ENCODE peak calls at places on chromosomes 6 and 20, in six cellular contexts. N is GM23338, V is hepatocyte, F is pancreas, L is psoas muscle, B is cardiac muscle cell. G is an unnamed sample.

GRCh38 chr20:63696628-63697356 is at the start of gene TNFRSF6B:
- DNase-seq in N (no peak), V (no peak), F (no peak), L (no peak), B (peak; percentile 39), G (no peak)

GRCh38 chr20:7818477-7818876 is 121.8 kb downstream of the HAO1 start:
- DNase-seq in N (no peak), V (no peak), F (no peak), L (no peak), B (no peak), G (no peak)

GRCh38 chr20:48523191-48523757 is 304.5 kb downstream of the PREX1 start:
- DNase-seq in N (peak; percentile 90), V (peak; percentile 92), F (no peak), L (no peak), B (peak; percentile 95), G (no peak)

GRCh38 chr6:136524339-136524935 is 25.8 kb downstream of the MAP7 start:
- DNase-seq in N (no peak), V (no peak), F (no peak), L (no peak), B (no peak), G (no peak)

GRCh38 chr6:44128020-44128917 is 915 bp downstream of the TMEM63B start:
- DNase-seq in N (peak; percentile 66), V (peak; percentile 65), F (peak; percentile 43), L (peak; percentile 48), B (peak; percentile 60), G (peak; percentile 66)

GRCh38 chr6:52286798-52287432 is 2.4 kb upstream of the MCM3 start:
- DNase-seq in N (peak; percentile 85), V (peak; percentile 76), F (peak; percentile 63), L (peak; percentile 56), B (peak; percentile 69), G (no peak)

GRCh38 chr6:4055420-4056041 is 23.4 kb downstream of the FAM217A start:
- DNase-seq in N (no peak), V (peak; percentile 74), F (no peak), L (no peak), B (no peak), G (no peak)

GRCh38 chr6:30041821-30042220 is 19.2 kb upstream of the POLR1H start:
- DNase-seq in N (no peak), V (no peak), F (no peak), L (no peak), B (no peak), G (no peak)

GRCh38 chr20:23013429-23013828 is 21.7 kb upstream of the SSTR4 start:
- DNase-seq in N (no peak), V (no peak), F (no peak), L (no peak), B (no peak), G (no peak)

GRCh38 chr20:62924567-62925419 is 1.5 kb downstream of the DIDO1 start:
- DNase-seq in N (no peak), V (peak; percentile 55), F (peak; percentile 49), L (no peak), B (no peak), G (no peak)

GRCh38 chr6:15267221-15267620 is 21.4 kb downstream of the JARID2 start:
- DNase-seq in N (no peak), V (no peak), F (no peak), L (no peak), B (no peak), G (no peak)

GRCh38 chr6:53543341-53544010 is 1.4 kb downstream of the GCLC start:
- DNase-seq in N (no peak), V (no peak), F (no peak), L (no peak), B (no peak), G (no peak)

GRCh38 chr20:62407221-62407992 is at the start of gene CABLES2:
- DNase-seq in N (peak; percentile 97), V (peak; percentile 96), F (peak; percentile 93), L (peak; percentile 96), B (peak; percentile 96), G (peak; percentile 95)

GRCh38 chr6:32940656-32941411 is at the start of gene HLA-DMB:
- DNase-seq in N (peak; percentile 88), V (peak; percentile 83), F (peak; percentile 75), L (no peak), B (peak; percentile 89), G (no peak)

GRCh38 chr20:47805951-47806350 is 20.7 kb upstream of the SULF2 start:
- DNase-seq in N (no peak), V (no peak), F (no peak), L (no peak), B (no peak), G (no peak)

GRCh38 chr20:58714923-58715708 is 22.5 kb downstream of the NPEPL1 start:
- DNase-seq in N (no peak), V (peak; percentile 2), F (peak; percentile 9), L (no peak), B (no peak), G (peak; percentile 52)

GRCh38 chr20:17059465-17059864 is 167.4 kb upstream of the PCSK2 start:
- DNase-seq in N (no peak), V (no peak), F (no peak), L (no peak), B (no peak), G (no peak)

GRCh38 chr6:52536424-52536916 is 40.4 kb downstream of the TRAM2 start:
- DNase-seq in N (no peak), V (no peak), F (no peak), L (no peak), B (no peak), G (no peak)

GRCh38 chr6:5425267-5425666 is 164.0 kb downstream of the FARS2 start:
- DNase-seq in N (no peak), V (no peak), F (no peak), L (no peak), B (no peak), G (no peak)

GRCh38 chr6:36980876-36981619 is 4.9 kb downstream of the MTCH1 start:
- DNase-seq in N (peak; percentile 73), V (no peak), F (no peak), L (no peak), B (no peak), G (no peak)

GRCh38 chr6:147248859-147249258 is 44.6 kb downstream of the STXBP5 start:
- DNase-seq in N (peak; percentile 77), V (no peak), F (no peak), L (no peak), B (no peak), G (no peak)

GRCh38 chr6:46954819-46955520 is 33.2 kb upstream of the ADGRF5 start:
- DNase-seq in N (peak; percentile 24), V (no peak), F (no peak), L (no peak), B (no peak), G (no peak)

GRCh38 chr20:57568960-57569359 is 8.1 kb downstream of the PCK1 start:
- DNase-seq in N (no peak), V (no peak), F (no peak), L (no peak), B (no peak), G (no peak)

GRCh38 chr6:44135173-44135748 is 7.9 kb downstream of the TMEM63B start:
- DNase-seq in N (no peak), V (peak; percentile 55), F (no peak), L (no peak), B (no peak), G (no peak)

GRCh38 chr20:40710608-40711007 is 21.6 kb upstream of the MAFB start:
- DNase-seq in N (no peak), V (no peak), F (no peak), L (no peak), B (no peak), G (no peak)
- H3K4me1 ChIP-seq in N (no peaks in the 10 kb centered on the region), V (no peaks in the 10 kb centered on the region), F (no peaks in the 10 kb centered on the region), L (no peaks in the 10 kb centered on the region), B (no peaks in the 10 kb centered on the region), G (no peaks in the 10 kb centered on the region)

DNA sequence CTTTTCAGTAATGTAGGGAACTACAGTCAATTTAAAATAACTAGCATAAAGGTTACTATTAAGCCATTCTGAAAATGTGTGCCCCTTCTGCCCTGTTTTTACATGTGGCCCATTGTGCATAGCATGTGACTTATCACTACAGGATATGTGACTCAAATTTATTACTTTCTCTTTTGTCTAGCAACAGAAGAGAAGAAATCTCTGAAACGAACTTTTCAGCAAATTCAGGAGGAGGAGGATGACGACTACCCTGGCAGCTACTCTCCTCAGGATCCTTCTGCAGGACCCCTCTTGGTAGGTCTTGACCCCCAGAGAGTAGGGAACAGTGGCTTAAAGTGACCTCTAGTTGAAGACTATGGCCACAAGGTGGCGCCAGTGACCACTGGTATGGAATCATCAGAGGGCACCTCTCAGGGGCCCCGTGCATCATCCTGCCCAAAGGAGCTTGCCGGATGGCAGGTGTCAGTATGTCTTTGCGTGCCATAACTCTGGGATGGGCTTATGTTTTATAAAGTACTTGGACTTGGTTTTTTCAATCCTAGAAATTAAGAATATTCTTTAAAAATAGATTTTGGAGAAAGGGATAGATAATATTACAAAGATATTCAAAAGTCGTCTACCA is 23.9 kb downstream of the RPRD1B start:
- DNase-seq in N (peak; percentile 96), V (peak; percentile 93), F (peak; percentile 70), L (peak; percentile 84), B (peak; percentile 96), G (peak; percentile 88)
- TF ChIP-seq CTCF in N (peak; percentile 89), V (peak; percentile 89), F (peak; percentile 69), L (peak; percentile 96), B (peak; percentile 87), G (peak; percentile 91)

GRCh38 chr6:21666788-21667681 is 73.5 kb downstream of the SOX4 start:
- DNase-seq in N (peak; percentile 83), V (peak; percentile 15), F (no peak), L (no peak), B (no peak), G (no peak)

GRCh38 chr6:21665436-21666199 is 72.1 kb downstream of the SOX4 start:
- DNase-seq in N (peak; percentile 88), V (peak; percentile 7), F (no peak), L (no peak), B (no peak), G (no peak)

GRCh38 chr6:21665101-21665435 is 71.5 kb downstream of the SOX4 start:
- DNase-seq in N (no peak), V (no peak), F (no peak), L (no peak), B (no peak), G (no peak)

GRCh38 chr6:21664263-21665081 is 70.9 kb downstream of the SOX4 start:
- DNase-seq in N (peak; percentile 90), V (peak; percentile 58), F (no peak), L (peak; percentile 36), B (peak; percentile 24), G (no peak)

DNA sequence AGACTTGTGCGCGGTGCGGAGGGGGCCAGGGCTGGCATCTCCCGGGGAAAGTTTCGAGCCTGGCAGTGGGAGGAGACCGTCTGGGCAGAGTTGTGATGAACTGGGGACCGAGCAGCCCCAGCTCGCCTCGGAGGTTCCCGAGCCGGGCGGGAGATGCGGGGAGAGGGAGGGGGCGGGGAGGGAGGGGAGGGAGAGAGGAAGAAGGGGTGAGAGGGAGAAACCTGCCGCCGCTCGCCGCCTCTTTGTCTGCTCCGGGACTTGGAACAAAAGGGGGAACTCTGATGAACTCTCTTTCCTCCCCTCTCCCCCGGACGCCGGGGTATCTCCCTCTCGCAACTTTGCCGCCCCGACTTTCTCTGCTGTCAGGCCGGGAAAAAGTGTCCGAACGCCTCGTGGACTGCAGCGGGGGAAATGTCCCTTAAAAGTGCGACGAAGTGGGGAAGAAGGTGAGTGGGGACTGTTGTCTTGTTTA is 72.7 kb downstream of the SOX4 start:
- DNase-seq in N (peak; percentile 91), V (peak; percentile 32), F (peak; percentile 25), L (peak; percentile 20), B (no peak), G (no peak)
- H3K4me1 ChIP-seq in N (peaks cover 42% of the 10 kb centered on the region), V (peaks cover 13% of the 10 kb centered on the region), F (no peaks in the 10 kb centered on the region), L (no peaks in the 10 kb centered on the region), B (no peaks in the 10 kb centered on the region), G (peaks cover 29% of the 10 kb centered on the region)

GRCh38 chr6:6694368-6694780 is 105.9 kb downstream of the LY86 start:
- DNase-seq in N (peak; percentile 69), V (no peak), F (no peak), L (no peak), B (no peak), G (no peak)
- TF ChIP-seq CTCF in N (peak; percentile 57), V (peak; percentile 2), F (no peak), L (no peak), B (no peak), G (no peak)

GRCh38 chr6:35605600-35605999 is 83.1 kb downstream of the FKBP5 start:
- DNase-seq in N (no peak), V (no peak), F (no peak), L (no peak), B (no peak), G (no peak)
- H3K4me1 ChIP-seq in N (peaks cover 19% of the 10 kb centered on the region), V (peaks cover 28% of the 10 kb centered on the region), F (peaks cover 35% of the 10 kb centered on the region), L (peaks cover 59% of the 10 kb centered on the region), B (peaks cover 28% of the 10 kb centered on the region), G (no peaks in the 10 kb centered on the region)